ENCODE peak calls at places on chromosomes 2 and 18, in seven cellular contexts. E, V, N, J, M, B and Q are unnamed samples.

GRCh38 chr18:37222383-37223378 is 342.9 kb downstream of the CELF4 start:
- DNase-seq in J (no peak), M (no peak), V (no peak), N (no peak), E (no peak), B (no peak), Q (no peak)

GRCh38 chr18:79681484-79682387 is 2.1 kb downstream of the CTDP1 start:
- DNase-seq in J (no peak), E (no peak), M (no peak), B (peak), N (no peak), V (no peak), Q (no peak)

GRCh38 chr18:48740846-48741485 is 202.1 kb downstream of the CTIF start:
- DNase-seq in N (no peak), V (no peak), J (no peak), E (no peak), M (no peak), B (no peak), Q (no peak)

GRCh38 chr18:49731421-49731841 is 81.9 kb downstream of the ACAA2 start:
- DNase-seq in N (no peak), E (no peak), V (no peak), M (no peak), J (no peak), B (no peak), Q (no peak)

GRCh38 chr18:3207565-3207964 is 12.2 kb downstream of the MYOM1 start:
- DNase-seq in E (no peak), N (no peak), J (no peak), B (no peak), M (no peak), V (no peak), Q (no peak)

GRCh38 chr2:231683292-231683898 is 24.9 kb upstream of the PTMA start:
- DNase-seq in M (no peak), E (no peak), J (no peak), N (peak), V (peak), B (no peak), Q (no peak)

GRCh38 chr2:71712179-71712818 is 258.9 kb downstream of the DYSF start:
- DNase-seq in B (no peak), N (no peak), V (no peak), E (no peak), J (no peak), M (no peak), Q (no peak)

GRCh38 chr18:78855188-78855587 is 124.4 kb upstream of the SALL3 start:
- DNase-seq in V (no peak), E (no peak), B (no peak), N (no peak), J (no peak), M (no peak), Q (no peak)

GRCh38 chr2:128291161-128291843 is 27.4 kb downstream of the HS6ST1 start:
- DNase-seq in N (no peak), E (no peak), J (no peak), M (no peak), V (no peak), B (no peak), Q (no peak)

GRCh38 chr2:23590227-23590869 is 205.4 kb downstream of the KLHL29 start:
- DNase-seq in B (no peak), M (no peak), J (no peak), V (no peak), E (no peak), N (no peak), Q (no peak)

GRCh38 chr2:100754951-100755350 is 65.0 kb upstream of the NPAS2 start:
- DNase-seq in N (no peak), E (no peak), M (no peak), V (no peak), J (no peak), B (no peak), Q (no peak)

GRCh38 chr2:70616168-70616694 is 62.6 kb upstream of the TGFA start:
- DNase-seq in M (no peak), N (no peak), V (no peak), B (no peak), J (no peak), E (no peak), Q (peak)

GRCh38 chr2:131009713-131010475 is 83.4 kb downstream of the FAM168B start:
- DNase-seq in J (no peak), B (no peak), N (no peak), E (no peak), M (no peak), V (no peak), Q (no peak)

GRCh38 chr18:79011300-79011870 is 31.8 kb downstream of the SALL3 start:
- DNase-seq in N (no peak), V (no peak), J (no peak), B (no peak), M (no peak), E (no peak), Q (no peak)

GRCh38 chr2:111108745-111109271 is 11.9 kb upstream of the BCL2L11 start:
- DNase-seq in V (no peak), E (no peak), B (no peak), J (no peak), M (no peak), N (no peak), Q (no peak)

GRCh38 chr2:1685078-1685956 is 59.0 kb downstream of the PXDN start:
- DNase-seq in N (no peak), E (no peak), J (no peak), B (no peak), M (no peak), V (no peak), Q (no peak)

GRCh38 chr2:49029406-49029805 is 124.9 kb downstream of the FSHR start:
- DNase-seq in M (no peak), E (no peak), V (no peak), J (no peak), B (no peak), N (no peak), Q (no peak)

GRCh38 chr2:121355488-121355887 is 70.5 kb upstream of the TFCP2L1 start:
- DNase-seq in J (no peak), N (no peak), M (no peak), V (no peak), E (no peak), B (no peak), Q (no peak)